ENCODE peak calls at places on chromosomes 4 and X, in ten cellular contexts. Z is NCI-H1105 treated with DMSO at 0.1 percent for 48 hours; T is NCI-H2081 treated with DMSO at 0.1 percent for 48 hours; O is stimulated activated CD8-positive, alpha-beta memory T cell treated with anti-CD3 and anti-CD28 coated beads, Interleukin-4, amount 100 ng/mL, for 24 hours; I is naive thymus-derived CD8-positive, alpha-beta T cell; S is astrocyte of the cerebellum; D is NB4; N is left ventricle myocardium inferior; Y is GM20000; Q is colonic mucosa. F is an unnamed sample.

GRCh38 chr4:100162027-100162685 is 28.1 kb downstream of the DDIT4L start:
- DNase-seq in Y (no peak), T (no peak), I (no peak), D (no peak), O (no peak), Q (no peak), N (no peak), Z (no peak), S (no peak), F (peak; percentile 46)

GRCh38 chr4:170025523-170026252 is 507 bp downstream of the MFAP3L start:
- DNase-seq in Y (no peak), I (no peak), T (no peak), S (no peak), N (no peak), Z (no peak), D (no peak), O (no peak), Q (peak; percentile 21), F (peak; percentile 11)

GRCh38 chrX:110741213-110741796 is 54.3 kb downstream of the CHRDL1 start:
- DNase-seq in N (no peak), I (no peak), T (no peak), Z (no peak), S (no peak), D (no peak), Y (no peak), O (no peak), Q (no peak), F (no peak)

GRCh38 chr4:168711197-168712120 is 214.6 kb downstream of the PALLD start:
- DNase-seq in T (no peak), O (no peak), Z (no peak), Q (no peak), S (peak; percentile 87), Y (no peak), N (no peak), D (no peak), I (no peak), F (peak; percentile 92)

GRCh38 chr4:41480985-41481384 is 57.0 kb upstream of the LIMCH1 start:
- DNase-seq in Y (no peak), O (no peak), Z (no peak), T (no peak), D (no peak), N (no peak), S (no peak), Q (no peak), I (no peak), F (no peak)

GRCh38 chr4:83022724-83023427 is 12.1 kb upstream of the COPS4 start:
- DNase-seq in I (no peak), T (no peak), O (no peak), S (no peak), N (no peak), D (no peak), Z (no peak), Y (no peak), Q (no peak), F (peak; percentile 19)

GRCh38 chr4:7291372-7292135 is 99.2 kb downstream of the SORCS2 start:
- DNase-seq in S (no peak), Q (no peak), Z (no peak), I (no peak), D (no peak), N (peak; percentile 71), O (no peak), Y (no peak), T (no peak), F (no peak)

GRCh38 chr4:118941149-118941548 is 52.5 kb downstream of the SYNPO2 start:
- DNase-seq in Q (no peak), Z (no peak), T (no peak), I (no peak), D (peak; percentile 56), N (no peak), S (no peak), O (no peak), Y (no peak), F (peak; percentile 8)

GRCh38 chr4:187972135-187972534 is 23.4 kb upstream of the ZFP42 start:
- DNase-seq in O (no peak), Q (no peak), S (no peak), D (no peak), T (no peak), I (no peak), Y (no peak), N (no peak), Z (no peak), F (no peak)

GRCh38 chr4:45155081-45155777 is 428.9 kb upstream of the GNPDA2 start:
- DNase-seq in S (peak; percentile 78), Q (no peak), T (no peak), O (no peak), I (no peak), Z (no peak), N (no peak), D (no peak), Y (no peak), F (no peak)

GRCh38 chr4:69092190-69092589 is 4.1 kb upstream of the UGT2B7 start:
- DNase-seq in Q (no peak), I (no peak), N (no peak), S (peak; percentile 31), D (peak; percentile 33), Y (no peak), Z (peak; percentile 66), T (peak; percentile 36), O (no peak), F (no peak)

GRCh38 chr4:102129810-102130209 is 215.5 kb downstream of the SLC39A8 start:
- DNase-seq in Y (no peak), S (no peak), D (no peak), N (no peak), Q (no peak), Z (no peak), I (no peak), O (no peak), T (no peak), F (no peak)

GRCh38 chrX:130575831-130576404 is 174.1 kb downstream of the RBMX2 start:
- DNase-seq in N (peak; percentile 15), I (no peak), Y (peak; percentile 23), S (peak; percentile 6), T (no peak), Q (peak; percentile 25), D (peak; percentile 31), Z (peak; percentile 6), O (no peak), F (peak; percentile 39)

GRCh38 chr4:113686950-113687718 is 74.4 kb downstream of the CAMK2D start:
- DNase-seq in Q (no peak), Z (no peak), I (no peak), D (peak; percentile 11), Y (no peak), O (no peak), S (peak; percentile 57), T (no peak), N (no peak), F (no peak)

GRCh38 chr4:35465096-35465495 is 779.2 kb downstream of the ARAP2 start:
- DNase-seq in Y (no peak), N (no peak), T (no peak), I (no peak), D (no peak), S (no peak), O (no peak), Z (peak; percentile 21), Q (no peak), F (no peak)

GRCh38 chr4:136818811-136819210 is 713.5 kb downstream of the PCDH18 start:
- DNase-seq in D (no peak), N (no peak), O (no peak), I (no peak), S (no peak), T (no peak), Z (no peak), Q (no peak), Y (no peak), F (peak; percentile 63)

GRCh38 chr4:27100713-27101112 is 240.1 kb downstream of the STIM2 start:
- DNase-seq in Q (no peak), I (no peak), D (no peak), S (no peak), T (no peak), Z (no peak), N (no peak), Y (no peak), O (no peak), F (no peak)

GRCh38 chr4:7435411-7436095 is 823 bp upstream of the PSAPL1 start:
- DNase-seq in Z (no peak), O (no peak), D (no peak), S (no peak), N (no peak), Y (no peak), I (no peak), T (no peak), Q (no peak), F (no peak)

GRCh38 chr4:117783716-117784115 is 250.6 kb upstream of the NDST3 start:
- DNase-seq in N (no peak), Z (no peak), I (no peak), T (no peak), Q (no peak), O (no peak), D (no peak), Y (no peak), S (peak; percentile 45), F (peak; percentile 32)

GRCh38 chrX:103149652-103150051 is 56.7 kb upstream of the NXF3 start:
- DNase-seq in Y (no peak), O (no peak), D (no peak), Q (no peak), N (no peak), I (no peak), S (no peak), Z (no peak), T (no peak), F (no peak)

GRCh38 chrX:133746593-133746992 is 238.8 kb downstream of the GPC3 start:
- DNase-seq in N (no peak), T (no peak), Q (no peak), I (no peak), S (no peak), Y (no peak), Z (no peak), O (no peak), D (no peak), F (no peak)

GRCh38 chrX:8755813-8756212 is 23.9 kb upstream of the ANOS1 start:
- DNase-seq in O (no peak), N (no peak), D (no peak), I (no peak), T (no peak), Z (no peak), S (no peak), Y (no peak), Q (no peak), F (no peak)